ENCODE peak calls at places on chromosomes 13 and 19, in eight cellular contexts. E, B, Z, G, R, W, H and Q are unnamed samples.
A peak's percentile ranks its signal among the peaks of the same experiment; 100 is the strongest.

GRCh38 chr19:40424637-40425449 is 949 bp downstream of the SERTAD1 start:
- DNase-seq in B (no peak), Z (peak; percentile 48), R (peak; percentile 51), H (peak; percentile 63), W (no peak), G (no peak), E (no peak), Q (peak; percentile 16)

GRCh38 chr19:1648926-1649541 is 3.4 kb downstream of the TCF3 start:
- DNase-seq in G (no peak), Z (no peak), B (no peak), R (no peak), H (no peak), W (no peak), E (no peak), Q (no peak)

GRCh38 chr13:106350208-106350607 is 185.3 kb downstream of the EFNB2 start:
- DNase-seq in Z (no peak), E (no peak), B (no peak), W (no peak), G (no peak), R (no peak), H (peak; percentile 22), Q (no peak)

GRCh38 chr13:20489185-20489820 is 36.4 kb downstream of the CRYL1 start:
- DNase-seq in G (no peak), H (no peak), E (no peak), Z (peak; percentile 63), R (no peak), W (no peak), B (peak; percentile 38), Q (no peak)

GRCh38 chr13:73440296-73440895 is 381.6 kb downstream of the KLF5 start:
- DNase-seq in H (peak; percentile 54), Z (peak; percentile 26), R (no peak), B (no peak), E (no peak), W (no peak), G (peak; percentile 16), Q (no peak)

GRCh38 chr13:101289764-101290163 is 126.5 kb downstream of the NALCN start:
- DNase-seq in E (no peak), G (peak; percentile 79), B (no peak), R (peak; percentile 73), W (no peak), H (peak; percentile 89), Z (peak; percentile 90), Q (peak; percentile 27)

GRCh38 chr13:44921931-44922758 is 67.1 kb downstream of the NUFIP1 start:
- DNase-seq in E (peak; percentile 61), G (no peak), Z (peak; percentile 98), H (no peak), W (peak; percentile 57), R (peak; percentile 6), B (no peak), Q (peak; percentile 92)

GRCh38 chr19:47003611-47003935 is 16.1 kb upstream of the NPAS1 start:
- DNase-seq in G (no peak), H (no peak), W (no peak), R (no peak), E (no peak), Z (no peak), B (peak; percentile 52), Q (no peak)

GRCh38 chr13:31207630-31208549 is 8.1 kb downstream of the B3GLCT start:
- DNase-seq in Z (peak; percentile 73), B (no peak), G (no peak), W (peak; percentile 19), E (peak; percentile 70), H (no peak), R (no peak), Q (no peak)

GRCh38 chr19:16296713-16297112 is 27.9 kb upstream of the KLF2 start:
- DNase-seq in W (no peak), H (no peak), B (no peak), R (no peak), Z (no peak), E (no peak), G (no peak), Q (peak; percentile 40)

GRCh38 chr13:25478186-25478585 is 106.4 kb downstream of the ATP8A2 start:
- DNase-seq in G (no peak), Z (no peak), H (peak; percentile 88), B (no peak), E (no peak), R (no peak), W (no peak), Q (peak; percentile 36)

GRCh38 chr13:109881961-109882558 is 95.7 kb upstream of the IRS2 start:
- DNase-seq in W (no peak), H (no peak), Z (no peak), B (no peak), E (no peak), R (no peak), G (no peak), Q (no peak)

GRCh38 chr13:59099182-59099950 is 1064.4 kb downstream of the DIAPH3 start:
- DNase-seq in B (no peak), R (peak; percentile 1), H (peak; percentile 2), E (no peak), W (no peak), G (no peak), Z (peak; percentile 87), Q (no peak)

GRCh38 chr19:1680976-1681375 is 28.6 kb upstream of the TCF3 start:
- DNase-seq in E (no peak), R (no peak), W (no peak), G (no peak), Z (no peak), H (no peak), B (no peak), Q (no peak)

GRCh38 chr13:51683537-51684050 is 99.3 kb downstream of the WDFY2 start:
- DNase-seq in Z (no peak), H (peak; percentile 41), G (no peak), B (no peak), W (no peak), R (no peak), E (no peak), Q (no peak)

GRCh38 chr19:11346104-11346940 is at the start of the genes CCDC159 and TMEM205:
- DNase-seq in Z (peak; percentile 99), R (peak; percentile 100), B (peak; percentile 96), H (peak; percentile 100), G (peak; percentile 99), W (peak; percentile 96), E (peak; percentile 100), Q (peak; percentile 100)
- TF ChIP-seq CTCF in Z (no peak), R (peak; percentile 7), B (no peak), H (peak; percentile 15), G (no peak), W (no peak), E (no peak), Q (no peak)

GRCh38 chr13:43786472-43786765 is 353 bp downstream of the ENOX1 start:
- DNase-seq in E (no peak), B (no peak), G (no peak), W (no peak), Z (no peak), H (no peak), R (no peak), Q (no peak)

GRCh38 chr13:43787998-43788397 is 1.2 kb upstream of the ENOX1 start:
- DNase-seq in Z (peak; percentile 78), W (no peak), E (no peak), R (no peak), B (peak; percentile 38), G (peak; percentile 20), H (peak; percentile 63), Q (peak; percentile 52)

GRCh38 chr13:43787518-43787891 is 733 bp upstream of the ENOX1 start:
- DNase-seq in R (no peak), G (no peak), Z (peak; percentile 13), W (no peak), E (no peak), H (peak; percentile 27), B (no peak), Q (no peak)

GRCh38 chr13:43785681-43786471 is 896 bp downstream of the ENOX1 start:
- DNase-seq in E (peak; percentile 86), Z (peak; percentile 78), R (peak; percentile 86), H (peak; percentile 70), W (no peak), B (peak; percentile 58), G (peak; percentile 72), Q (peak; percentile 44)

DNA sequence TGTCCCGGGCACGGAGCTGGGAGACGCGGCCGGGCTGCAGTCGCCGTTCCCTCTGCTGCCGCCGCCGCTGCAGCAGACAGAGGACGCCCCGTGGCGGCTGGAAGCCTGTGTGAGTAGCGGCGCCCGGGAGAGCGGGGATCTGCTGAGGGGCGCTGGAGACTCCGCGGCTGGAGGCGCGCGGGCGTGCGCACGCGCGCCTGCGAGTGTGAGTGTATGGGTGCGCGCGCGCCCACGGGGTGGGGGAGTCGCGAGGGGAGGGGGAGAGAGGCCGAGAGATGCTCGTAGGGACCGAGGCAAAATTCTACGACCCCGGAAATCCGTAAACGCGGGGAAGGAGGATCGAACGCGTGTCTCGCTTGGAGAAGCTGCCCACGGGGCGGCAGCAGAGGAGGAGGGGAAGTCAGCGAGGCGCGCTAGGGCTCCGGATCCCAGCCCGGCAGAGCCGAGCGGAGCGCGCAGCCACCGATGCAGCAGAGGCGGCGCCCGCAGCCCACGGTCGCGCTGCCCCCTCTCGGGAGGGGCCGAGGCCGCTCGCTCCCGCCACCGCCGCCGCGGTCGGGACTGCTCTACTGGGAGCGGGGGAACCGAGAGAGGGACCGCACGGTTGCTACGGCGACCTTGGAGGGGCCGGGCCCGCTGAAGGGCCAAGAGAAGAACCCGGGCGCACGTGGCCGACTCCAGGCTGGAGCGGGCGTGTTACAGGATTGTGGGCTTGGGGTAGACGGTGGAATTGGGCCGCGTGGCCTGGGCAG is at the start of gene ENOX1:
- DNase-seq in H (peak; percentile 77), E (peak; percentile 68), Z (peak; percentile 75), B (peak; percentile 72), G (peak; percentile 63), W (no peak), R (peak; percentile 86), Q (peak; percentile 60)
- TF ChIP-seq CTCF in H (peak; percentile 24), E (peak; percentile 12), Z (no peak), B (no peak), G (no peak), W (no peak), R (peak; percentile 29), Q (peak; percentile 12)

GRCh38 chr19:51653162-51653561 is 6.5 kb upstream of the SIGLEC14 start:
- DNase-seq in E (no peak), W (no peak), G (no peak), Z (no peak), R (no peak), B (no peak), H (no peak), Q (no peak)

GRCh38 chr19:51652266-51652665 is 5.6 kb upstream of the SIGLEC14 start:
- DNase-seq in Z (no peak), H (no peak), R (no peak), B (no peak), W (no peak), E (no peak), G (no peak), Q (no peak)

GRCh38 chr19:51651216-51651846 is 4.7 kb upstream of the SIGLEC14 start:
- DNase-seq in B (no peak), R (no peak), W (no peak), G (no peak), E (no peak), Z (no peak), H (no peak), Q (no peak)

DNA sequence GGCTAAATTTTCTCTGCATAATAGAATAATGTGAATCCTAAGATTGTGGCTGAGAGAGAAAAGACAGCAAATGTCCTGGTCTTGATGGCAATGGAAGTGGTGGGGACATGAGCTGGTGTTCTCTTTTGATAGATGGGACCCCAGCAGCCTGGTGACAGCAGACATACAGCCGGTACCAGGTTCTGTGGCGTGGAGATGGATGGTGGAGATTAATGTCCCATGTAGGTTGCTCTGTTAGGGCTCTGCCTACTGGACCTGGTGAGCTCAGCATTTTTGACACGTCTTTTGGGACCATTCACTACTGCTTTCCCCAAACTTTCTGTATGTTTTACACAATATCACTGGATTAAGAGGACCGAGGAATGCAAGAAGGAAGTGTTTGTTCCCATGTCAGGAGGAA is 8.2 kb upstream of the SIGLEC14 start:
- DNase-seq in G (peak; percentile 34), B (no peak), R (no peak), E (no peak), W (no peak), H (peak; percentile 61), Z (peak; percentile 6), Q (no peak)
- TF ChIP-seq CTCF in G (no peak), B (no peak), R (no peak), E (no peak), W (no peak), H (peak; percentile 59), Z (peak; percentile 27), Q (no peak)

GRCh38 chr19:43619262-43620060 is at the start of gene ZNF428:
- DNase-seq in E (peak; percentile 85), H (peak; percentile 97), G (peak; percentile 93), W (peak; percentile 65), B (peak; percentile 94), R (peak; percentile 94), Z (peak; percentile 92), Q (peak; percentile 85)
- TF ChIP-seq CTCF in E (no peak), H (no peak), G (no peak), W (no peak), B (no peak), R (peak; percentile 2), Z (no peak), Q (no peak)